ENCODE peak calls at places on chromosomes 2 and 18, in six cellular contexts. B is body of pancreas, I is psoas muscle, E is fibroblast of lung, Q is neural progenitor cell, G is tibial artery. T is an unnamed sample. For H3K4me1, the result is how much of the 10 kb centered on the place peaks cover.

GRCh38 chr2:60707750-60708371 is 48.2 kb upstream of the PAPOLG start:
- DNase-seq in B (no peak), I (no peak), E (peak), Q (peak), G (no peak), T (no peak)

GRCh38 chr2:237408280-237408679 is 5.7 kb downstream of the COL6A3 start:
- DNase-seq in B (no peak), I (peak), E (peak), Q (no peak), G (peak), T (no peak)

GRCh38 chr2:138503087-138503442 is 1.5 kb downstream of the SPOPL start:
- DNase-seq in B (no peak), I (no peak), E (no peak), Q (no peak), G (no peak), T (no peak)

GRCh38 chr2:166229678-166230023 is 101.8 kb upstream of the SCN1A start:
- DNase-seq in B (no peak), I (no peak), E (no peak), Q (no peak), G (no peak), T (no peak)

GRCh38 chr18:60099709-60100108 is 199.9 kb downstream of the PMAIP1 start:
- DNase-seq in B (no peak), I (no peak), E (no peak), Q (no peak), G (no peak), T (no peak)

GRCh38 chr2:44494006-44494405 is 132.3 kb downstream of the CAMKMT start:
- DNase-seq in B (no peak), I (no peak), E (no peak), Q (no peak), G (no peak), T (no peak)

GRCh38 chr2:169891593-169892298 is 64.5 kb downstream of the UBR3 start:
- DNase-seq in B (no peak), I (no peak), E (peak), Q (no peak), G (no peak), T (no peak)

GRCh38 chr2:96091711-96092579 is 24.4 kb downstream of the ADRA2B start:
- DNase-seq in B (peak), I (no peak), E (no peak), Q (no peak), G (no peak), T (no peak)

GRCh38 chr2:127651987-127652550 is 6.1 kb downstream of the GPR17 start:
- DNase-seq in B (peak), I (peak), E (no peak), Q (no peak), G (peak), T (no peak)

GRCh38 chr2:170244555-170244954 is 66.6 kb downstream of the MYO3B start:
- DNase-seq in B (no peak), I (no peak), E (no peak), Q (no peak), G (no peak), T (no peak)

GRCh38 chr2:10580170-10580539 is 109.6 kb downstream of the NOL10 start:
- DNase-seq in B (no peak), I (no peak), E (no peak), Q (peak), G (no peak), T (no peak)

GRCh38 chr2:159571540-159572260 is 44.6 kb downstream of the BAZ2B start:
- DNase-seq in B (no peak), I (no peak), E (no peak), Q (no peak), G (no peak), T (no peak)

GRCh38 chr2:83782122-83782521 is 677.0 kb downstream of the SUCLG1 start:
- DNase-seq in B (no peak), I (no peak), E (no peak), Q (no peak), G (no peak), T (no peak)

GRCh38 chr18:24246143-24246542 is 107.3 kb downstream of the CABYR start:
- DNase-seq in B (no peak), I (no peak), E (no peak), Q (no peak), G (no peak), T (no peak)

GRCh38 chr2:100321881-100322820 is at the start of gene LONRF2:
- DNase-seq in B (peak), I (peak), E (no peak), Q (peak), G (no peak), T (no peak)

GRCh38 chr2:43220982-43221659 is 5.3 kb downstream of the ZFP36L2 start:
- DNase-seq in B (peak), I (peak), E (peak), Q (peak), G (peak), T (peak)
- H3K4me3 ChIP-seq in B (no peak), I (peak), E (peak), Q (peak), G (peak), T (peak)

GRCh38 chr2:1743396-1744150 is 742 bp downstream of the PXDN start:
- DNase-seq in B (peak), I (peak), E (peak), Q (peak), G (no peak), T (no peak)
- H3K4me1 ChIP-seq in B (under half), I (under half), E (under half), Q (under half), G (under half), T (under half)

DNA sequence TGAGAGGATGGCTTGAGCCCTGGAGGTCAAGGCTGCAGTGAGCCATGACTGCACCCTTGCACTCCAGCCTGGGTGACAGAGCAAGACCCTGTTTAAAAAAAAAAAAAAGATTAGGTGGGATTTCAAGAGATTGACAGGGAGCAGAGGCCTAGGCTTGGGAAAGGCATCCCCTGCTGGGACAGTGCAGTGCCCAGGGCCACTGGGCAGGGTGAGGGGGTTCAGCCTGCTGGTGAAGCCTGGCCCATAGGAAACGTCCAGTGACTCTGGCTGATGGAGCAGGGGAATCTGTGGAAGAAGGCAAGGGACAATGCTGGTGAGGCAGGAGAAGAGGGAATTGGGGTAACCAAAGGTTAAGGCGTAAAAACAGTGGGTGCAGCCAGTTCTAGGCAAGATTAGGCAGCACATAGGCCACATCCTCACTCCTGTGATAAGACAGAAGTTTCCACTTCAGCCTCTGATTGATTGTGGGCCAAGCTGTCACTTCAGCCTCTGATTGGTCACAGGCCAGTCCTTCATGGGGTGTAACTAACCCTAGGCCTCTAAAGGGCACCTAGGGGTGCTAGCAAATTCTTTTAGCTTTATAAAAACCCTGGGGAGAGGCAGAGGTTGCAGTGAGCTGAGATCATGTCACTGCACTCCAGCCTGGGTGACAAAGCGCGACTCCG is 128.6 kb downstream of the MSH2 start:
- DNase-seq in B (no peak), I (no peak), E (no peak), Q (no peak), G (no peak), T (no peak)
- H3K4me3 ChIP-seq in B (no peak), I (no peak), E (no peak), Q (no peak), G (no peak), T (no peak)

GRCh38 chr2:45647346-45647745 is 4.1 kb upstream of the PRKCE start:
- DNase-seq in B (no peak), I (no peak), E (no peak), Q (no peak), G (no peak), T (no peak)
- H3K4me1 ChIP-seq in B (under half), I (under half), E (under half), Q (under half), G (under half), T (under half)

DNA sequence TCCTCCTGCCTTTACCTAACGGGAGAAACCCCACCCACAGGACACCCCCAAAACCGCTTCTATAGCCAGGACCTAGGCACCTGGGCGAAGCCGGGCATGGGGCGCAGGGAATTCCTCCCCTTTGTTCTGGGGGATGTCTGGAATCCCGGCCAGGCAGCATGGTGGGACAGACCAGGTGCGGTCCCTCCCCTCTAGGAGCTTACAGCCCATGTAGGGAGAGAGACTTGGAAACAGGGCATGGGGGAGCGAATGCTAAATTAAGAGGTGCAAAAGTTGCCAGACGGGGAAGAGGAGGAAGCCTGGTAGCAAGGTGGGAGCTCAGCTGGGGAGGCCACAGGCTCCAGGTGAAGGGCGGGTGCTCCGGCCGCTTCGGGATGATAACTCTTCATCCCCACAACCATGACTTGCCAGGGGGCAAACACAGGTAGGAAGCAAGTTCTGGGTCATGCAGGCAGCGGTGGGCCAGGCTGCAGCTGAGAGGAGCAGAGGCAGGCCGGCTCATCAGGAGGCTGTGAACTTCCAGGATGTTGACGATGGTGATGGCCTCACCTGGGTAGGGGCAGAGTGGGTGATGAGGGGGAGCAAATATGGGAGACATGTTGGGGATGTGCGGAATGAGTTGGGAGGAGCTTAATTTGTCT is 1.3 kb downstream of the TMEM37 start:
- DNase-seq in B (no peak), I (no peak), E (no peak), Q (no peak), G (no peak), T (no peak)
- H3K4me3 ChIP-seq in B (no peak), I (peak), E (no peak), Q (peak), G (no peak), T (no peak)

DNA sequence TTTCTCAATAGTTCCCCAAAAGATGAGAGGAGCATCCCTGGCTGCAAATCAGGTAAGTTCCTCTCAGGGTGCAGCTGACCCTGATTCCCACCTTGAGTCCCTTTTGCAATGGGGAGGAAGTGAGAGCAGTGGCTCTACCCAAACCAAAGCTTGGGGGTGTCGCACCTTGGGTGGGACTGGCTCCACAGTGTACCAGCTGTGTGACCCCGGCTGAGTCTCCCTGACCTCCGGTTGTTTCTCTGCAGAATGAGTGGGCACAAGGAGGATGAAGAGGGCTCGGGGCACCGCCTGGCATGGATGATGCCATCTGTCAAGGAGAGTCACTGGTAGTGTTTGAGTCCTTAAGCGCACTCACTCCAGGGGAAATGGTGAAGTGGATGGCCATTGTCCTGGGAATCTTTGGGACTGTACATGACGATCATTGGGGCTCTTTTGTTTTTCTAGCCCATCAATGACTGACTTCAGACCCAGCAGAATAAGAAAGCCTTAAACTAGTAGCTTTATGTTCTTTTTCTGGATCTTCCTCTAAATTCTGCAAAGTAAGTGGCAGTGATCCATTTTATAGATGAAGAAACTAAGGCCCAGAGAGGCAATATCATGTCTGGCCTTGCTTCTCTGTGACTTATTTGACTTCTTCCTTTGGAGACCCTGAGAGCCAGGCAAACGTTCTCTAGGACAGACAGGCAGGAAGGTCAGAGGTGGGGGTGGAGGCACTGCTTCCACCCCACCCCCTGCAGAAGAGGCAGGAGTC is 106.3 kb upstream of the ST3GAL5 start:
- DNase-seq in B (no peak), I (no peak), E (no peak), Q (no peak), G (no peak), T (no peak)
- H3K4me1 ChIP-seq in B (under half), I (half or more), E (under half), Q (under half), G (under half), T (half or more)

T was measured in CD8-positive, alpha-beta T cell.